ENCODE peak calls at places on chromosomes 4 and X, in nine cellular contexts. One of them, this sample, is unnamed.

GRCh38 chrX:134246282-134246681 is 9.3 kb downstream of the CCDC160 start:
- DNase-seq in right lobe of liver: no peak
- DNase-seq in HCT116: no peak
- DNase-seq in RWPE1: no peak
- DNase-seq in AG20443: no peak
- DNase-seq in aorta: no peak
- DNase-seq in GM12878: no peak
- DNase-seq in AG04450: no peak
- DNase-seq in SHP77: no peak
- DNase-seq in this sample: no peak

GRCh38 chr4:5836943-5837342 is 55.9 kb downstream of the CRMP1 start:
- DNase-seq in right lobe of liver: no peak
- DNase-seq in RWPE1: no peak
- DNase-seq in AG20443: no peak
- DNase-seq in SHP77: peak
- DNase-seq in GM12878: no peak
- DNase-seq in AG04450: no peak
- DNase-seq in HCT116: no peak
- DNase-seq in aorta: no peak
- DNase-seq in this sample: no peak

GRCh38 chr4:8558080-8558960 is 21.9 kb upstream of the GPR78 start:
- DNase-seq in HCT116: no peak
- DNase-seq in AG04450: no peak
- DNase-seq in right lobe of liver: peak
- DNase-seq in SHP77: no peak
- DNase-seq in RWPE1: no peak
- DNase-seq in GM12878: no peak
- DNase-seq in AG20443: peak
- DNase-seq in aorta: peak
- DNase-seq in this sample: no peak

GRCh38 chr4:112329672-112330372 is 32.7 kb downstream of the ALPK1 start:
- DNase-seq in aorta: no peak
- DNase-seq in GM12878: no peak
- DNase-seq in SHP77: no peak
- DNase-seq in HCT116: no peak
- DNase-seq in RWPE1: no peak
- DNase-seq in AG20443: no peak
- DNase-seq in AG04450: no peak
- DNase-seq in right lobe of liver: no peak
- DNase-seq in this sample: no peak

GRCh38 chrX:2921193-2921592 is 7.9 kb downstream of the ARSD start:
- DNase-seq in SHP77: no peak
- DNase-seq in GM12878: no peak
- DNase-seq in RWPE1: no peak
- DNase-seq in HCT116: no peak
- DNase-seq in AG04450: no peak
- DNase-seq in AG20443: no peak
- DNase-seq in aorta: no peak
- DNase-seq in right lobe of liver: no peak
- DNase-seq in this sample: no peak

GRCh38 chr4:111991163-111991562 is 154.1 kb upstream of the FAM241A start:
- DNase-seq in aorta: no peak
- DNase-seq in AG04450: no peak
- DNase-seq in SHP77: no peak
- DNase-seq in GM12878: peak
- DNase-seq in right lobe of liver: no peak
- DNase-seq in RWPE1: no peak
- DNase-seq in AG20443: no peak
- DNase-seq in HCT116: no peak
- DNase-seq in this sample: no peak

GRCh38 chrX:50988649-50989048 is 78.1 kb downstream of the BMP15 start:
- DNase-seq in SHP77: peak
- DNase-seq in GM12878: no peak
- DNase-seq in AG04450: no peak
- DNase-seq in AG20443: peak
- DNase-seq in HCT116: no peak
- DNase-seq in right lobe of liver: no peak
- DNase-seq in aorta: no peak
- DNase-seq in RWPE1: peak
- DNase-seq in this sample: peak

GRCh38 chr4:48756689-48757220 is 23.3 kb downstream of the FRYL start:
- DNase-seq in aorta: no peak
- DNase-seq in GM12878: no peak
- DNase-seq in HCT116: no peak
- DNase-seq in SHP77: no peak
- DNase-seq in right lobe of liver: no peak
- DNase-seq in AG04450: no peak
- DNase-seq in AG20443: peak
- DNase-seq in RWPE1: peak
- DNase-seq in this sample: no peak

GRCh38 chr4:186946682-186947294 is 223.1 kb upstream of the FAT1 start:
- DNase-seq in HCT116: peak
- DNase-seq in right lobe of liver: no peak
- DNase-seq in SHP77: peak
- DNase-seq in AG04450: no peak
- DNase-seq in aorta: no peak
- DNase-seq in RWPE1: peak
- DNase-seq in GM12878: no peak
- DNase-seq in AG20443: peak
- DNase-seq in this sample: no peak

GRCh38 chr4:125358453-125358852 is 43.7 kb downstream of the FAT4 start:
- DNase-seq in GM12878: no peak
- DNase-seq in AG20443: no peak
- DNase-seq in SHP77: no peak
- DNase-seq in HCT116: no peak
- DNase-seq in aorta: no peak
- DNase-seq in AG04450: no peak
- DNase-seq in RWPE1: no peak
- DNase-seq in right lobe of liver: no peak
- DNase-seq in this sample: no peak

GRCh38 chrX:102516314-102516936 is at the start of gene TMSB15A:
- DNase-seq in RWPE1: peak
- DNase-seq in aorta: peak
- DNase-seq in GM12878: no peak
- DNase-seq in AG20443: peak
- DNase-seq in HCT116: no peak
- DNase-seq in AG04450: no peak
- DNase-seq in SHP77: peak
- DNase-seq in right lobe of liver: peak
- DNase-seq in this sample: peak

GRCh38 chrX:40147399-40148188 is 49.8 kb upstream of the BCOR start:
- DNase-seq in AG20443: no peak
- DNase-seq in AG04450: no peak
- DNase-seq in SHP77: no peak
- DNase-seq in HCT116: no peak
- DNase-seq in GM12878: no peak
- DNase-seq in aorta: no peak
- DNase-seq in right lobe of liver: no peak
- DNase-seq in RWPE1: no peak
- DNase-seq in this sample: no peak